ENCODE peak calls at places on chromosomes 3 and 15, in ten cellular contexts. Z is IMR-90; Q is right lobe of liver; E is mesendoderm; H is heart left ventricle; V is CD4-positive, alpha-beta memory T cell; R is tibial nerve; U is RWPE2; W is lower lobe of right lung; K is body of pancreas. X is an unnamed sample. For H3K4me1 and H3K36me3, the result is how much of the 10 kb centered on the place peaks cover.

GRCh38 chr15:92582206-92582605 is 73.4 kb downstream of the FAM174B start:
- DNase-seq in Z (no peak), Q (no peak), E (no peak), H (no peak), V (no peak), R (no peak), U (no peak), W (no peak), K (no peak), X (no peak)

GRCh38 chr3:54608041-54608440 is 319.8 kb downstream of the LRTM1 start:
- DNase-seq in Z (no peak), Q (no peak), E (no peak), H (no peak), V (no peak), R (no peak), U (no peak), W (no peak), K (no peak), X (no peak)

GRCh38 chr15:99983171-99983891 is 250.1 kb upstream of the LYSMD4 start:
- DNase-seq in Z (no peak), Q (no peak), E (peak), H (no peak), V (no peak), R (no peak), U (no peak), W (no peak), K (no peak), X (no peak)

GRCh38 chr3:194750409-194750808 is 64.7 kb downstream of the FAM43A start:
- DNase-seq in Z (no peak), Q (no peak), E (no peak), H (no peak), V (no peak), R (no peak), U (no peak), W (no peak), K (no peak), X (no peak)

GRCh38 chr15:61195116-61196002 is 33.7 kb downstream of the RORA start:
- DNase-seq in Z (peak), Q (no peak), E (peak), H (no peak), V (no peak), R (no peak), U (no peak), W (no peak), K (no peak), X (no peak)

GRCh38 chr3:185646382-185647133 is 60.5 kb downstream of the SENP2 start:
- DNase-seq in Z (no peak), Q (no peak), E (peak), H (no peak), V (no peak), R (no peak), U (peak), W (no peak), K (no peak), X (no peak)

GRCh38 chr15:25245801-25246622 is 192.8 kb downstream of the UBE3A start:
- DNase-seq in Z (no peak), Q (no peak), E (no peak), H (peak), V (no peak), R (no peak), U (no peak), W (peak), K (peak), X (no peak)

GRCh38 chr15:69311319-69311721 is 12.6 kb downstream of the PAQR5 start:
- DNase-seq in Z (peak), Q (no peak), E (no peak), H (no peak), V (no peak), R (no peak), U (peak), W (no peak), K (no peak), X (no peak)

GRCh38 chr15:89459271-89460038 is 36.9 kb downstream of the RHCG start:
- DNase-seq in Z (no peak), Q (peak), E (no peak), H (no peak), V (no peak), R (no peak), U (no peak), W (no peak), K (peak), X (no peak)

GRCh38 chr3:197552198-197552597 is 3.6 kb downstream of the BDH1 start:
- DNase-seq in Z (no peak), Q (no peak), E (no peak), H (no peak), V (no peak), R (no peak), U (no peak), W (no peak), K (no peak), X (no peak)

GRCh38 chr3:150227839-150228238 is 180.3 kb upstream of the TSC22D2 start:
- DNase-seq in Z (peak), Q (peak), E (peak), H (peak), V (no peak), R (no peak), U (no peak), W (no peak), K (peak), X (peak)

GRCh38 chr3:12988728-12989454 is 84.3 kb downstream of the IQSEC1 start:
- DNase-seq in Z (no peak), Q (no peak), E (no peak), H (no peak), V (no peak), R (no peak), U (no peak), W (no peak), K (no peak), X (no peak)

GRCh38 chr15:38563723-38564519 is 693 bp downstream of the RASGRP1 start:
- DNase-seq in Z (peak), Q (peak), E (peak), H (peak), V (peak), R (peak), U (no peak), W (peak), K (peak), X (peak)

GRCh38 chr3:39124876-39125836 is 17.7 kb downstream of the TTC21A start:
- DNase-seq in Z (peak), Q (no peak), E (peak), H (no peak), V (no peak), R (no peak), U (peak), W (peak), K (peak), X (no peak)

GRCh38 chr3:189512039-189512438 is 119.2 kb upstream of the TP63 start:
- DNase-seq in Z (no peak), Q (no peak), E (no peak), H (no peak), V (no peak), R (no peak), U (no peak), W (no peak), K (no peak), X (no peak)

GRCh38 chr3:172595648-172596393 is 72.6 kb upstream of the TNFSF10 start:
- DNase-seq in Z (peak), Q (no peak), E (peak), H (peak), V (peak), R (no peak), U (no peak), W (no peak), K (peak), X (peak)

GRCh38 chr3:143252931-143253330 is 133.4 kb downstream of the CHST2 start:
- DNase-seq in Z (no peak), Q (no peak), E (no peak), H (no peak), V (no peak), R (no peak), U (no peak), W (no peak), K (no peak), X (no peak)

GRCh38 chr3:188207941-188208750 is 54.2 kb downstream of the LPP start:
- DNase-seq in Z (no peak), Q (no peak), E (peak), H (no peak), V (no peak), R (no peak), U (no peak), W (no peak), K (no peak), X (no peak)
- H3K4me1 ChIP-seq in Z (under half), Q (under half), E (under half), H (under half), V (under half), R (under half), U (under half), W (under half), K (under half), X (under half)

DNA sequence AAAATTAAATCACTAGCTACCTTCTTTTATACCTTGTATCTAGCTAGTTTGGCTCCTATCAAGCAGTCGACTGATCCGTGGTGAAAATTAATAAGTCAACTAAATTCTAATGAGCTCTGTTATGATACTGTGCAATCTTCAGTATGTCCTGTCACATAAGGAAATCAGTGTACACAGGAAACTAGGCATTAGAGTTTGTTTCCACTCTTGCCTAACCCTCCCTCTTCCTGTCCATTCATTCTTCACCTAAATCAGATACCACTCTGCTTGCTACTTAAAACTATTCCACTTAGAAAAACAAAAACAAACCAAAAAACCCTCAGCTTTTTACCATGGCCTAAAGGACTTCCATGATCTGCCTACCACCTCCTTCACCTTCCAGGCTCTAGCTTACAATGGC is 8.0 kb downstream of the RFC4 start:
- DNase-seq in Z (no peak), Q (no peak), E (no peak), H (no peak), V (no peak), R (no peak), U (no peak), W (no peak), K (no peak), X (no peak)
- H3K36me3 ChIP-seq in Z (under half), Q (under half), E (under half), H (half or more), V (under half), R (under half), U (half or more), W (under half), K (under half), X (under half)

GRCh38 chr3:71546781-71547180 is 36.7 kb downstream of the FOXP1 start:
- DNase-seq in Z (no peak), Q (no peak), E (no peak), H (no peak), V (no peak), R (no peak), U (no peak), W (no peak), K (no peak), X (no peak)

GRCh38 chr3:71547254-71548198 is 36.0 kb downstream of the FOXP1 start:
- DNase-seq in Z (no peak), Q (no peak), E (no peak), H (no peak), V (no peak), R (no peak), U (no peak), W (no peak), K (no peak), X (no peak)

GRCh38 chr3:71542548-71543370 is 40.8 kb downstream of the FOXP1 start:
- DNase-seq in Z (peak), Q (peak), E (no peak), H (peak), V (no peak), R (peak), U (peak), W (peak), K (peak), X (no peak)

GRCh38 chr3:71543371-71544016 is 40.0 kb downstream of the FOXP1 start:
- DNase-seq in Z (no peak), Q (no peak), E (no peak), H (no peak), V (no peak), R (no peak), U (no peak), W (no peak), K (no peak), X (no peak)

GRCh38 chr3:71545330-71545729 is 38.2 kb downstream of the FOXP1 start:
- DNase-seq in Z (peak), Q (no peak), E (no peak), H (no peak), V (no peak), R (no peak), U (no peak), W (no peak), K (no peak), X (no peak)
- H3K4me3 ChIP-seq in Z (no peak), Q (no peak), E (no peak), H (no peak), V (no peak), R (no peak), U (no peak), W (no peak), K (no peak), X (no peak)

DNA sequence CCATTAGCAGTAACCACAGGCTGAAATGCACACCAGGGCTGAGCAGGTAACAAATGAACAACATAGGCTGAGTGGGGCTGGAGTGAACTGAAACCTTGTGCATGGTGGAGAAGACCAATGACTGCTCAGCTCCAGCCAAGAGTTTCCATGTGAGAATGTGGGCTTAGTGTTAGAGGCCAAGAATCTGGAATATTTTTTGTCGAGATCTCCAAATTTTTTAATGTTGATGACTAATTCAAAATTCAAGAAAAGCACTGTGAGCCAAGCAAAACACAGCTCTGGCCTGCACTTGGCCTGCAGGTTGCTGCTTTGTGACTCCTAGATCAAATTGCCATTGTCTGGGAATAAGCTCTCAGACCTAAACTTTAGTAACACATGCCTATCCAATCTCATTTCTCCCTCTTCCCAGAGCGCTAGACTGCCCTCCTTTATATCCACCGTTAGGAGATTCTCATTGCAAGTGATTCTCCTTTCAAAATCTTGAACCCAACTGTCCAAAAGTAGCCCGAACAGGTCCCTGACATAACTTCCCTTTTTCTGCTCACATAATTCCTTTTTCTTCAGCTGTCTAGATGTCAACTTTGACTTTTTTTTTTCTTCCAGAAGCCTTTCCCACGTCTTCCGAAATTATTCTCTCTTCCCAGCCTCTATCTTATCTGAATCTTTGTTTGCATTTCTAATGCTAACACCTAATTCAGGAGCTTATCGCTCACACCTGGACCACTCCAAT is 7.5 kb downstream of the SQOR start:
- DNase-seq in Z (peak), Q (no peak), E (peak), H (no peak), V (no peak), R (no peak), U (no peak), W (no peak), K (no peak), X (no peak)
- H3K4me1 ChIP-seq in Z (under half), Q (under half), E (under half), H (under half), V (half or more), R (half or more), U (half or more), W (half or more), K (half or more), X (under half)

GRCh38 chr15:64673866-64674265 is 101.5 kb downstream of the RBPMS2 start:
- DNase-seq in Z (no peak), Q (no peak), E (no peak), H (no peak), V (no peak), R (no peak), U (no peak), W (no peak), K (no peak), X (no peak)

GRCh38 chr15:64681424-64682024 is 93.9 kb downstream of the RBPMS2 start:
- DNase-seq in Z (peak), Q (no peak), E (peak), H (no peak), V (no peak), R (no peak), U (no peak), W (no peak), K (peak), X (no peak)

GRCh38 chr15:64683378-64683777 is 92.0 kb downstream of the RBPMS2 start:
- DNase-seq in Z (no peak), Q (no peak), E (no peak), H (no peak), V (no peak), R (no peak), U (no peak), W (no peak), K (no peak), X (no peak)

GRCh38 chr15:64682255-64682654 is 93.1 kb downstream of the RBPMS2 start:
- DNase-seq in Z (no peak), Q (no peak), E (no peak), H (no peak), V (no peak), R (no peak), U (no peak), W (no peak), K (no peak), X (no peak)

GRCh38 chr15:64678126-64678819 is 97.1 kb downstream of the RBPMS2 start:
- DNase-seq in Z (no peak), Q (no peak), E (no peak), H (no peak), V (no peak), R (no peak), U (no peak), W (no peak), K (no peak), X (no peak)
- H3K36me3 ChIP-seq in Z (half or more), Q (under half), E (under half), H (half or more), V (under half), R (under half), U (half or more), W (half or more), K (under half), X (half or more)

GRCh38 chr3:4228295-4228694 is 74.9 kb upstream of the SETMAR start:
- DNase-seq in Z (no peak), Q (no peak), E (no peak), H (no peak), V (no peak), R (no peak), U (no peak), W (no peak), K (no peak), X (no peak)

GRCh38 chr3:4223783-4224182 is 79.4 kb upstream of the SETMAR start:
- DNase-seq in Z (no peak), Q (no peak), E (no peak), H (no peak), V (no peak), R (no peak), U (no peak), W (no peak), K (no peak), X (no peak)

GRCh38 chr3:4224331-4224730 is 78.8 kb upstream of the SETMAR start:
- DNase-seq in Z (no peak), Q (no peak), E (no peak), H (no peak), V (no peak), R (no peak), U (no peak), W (no peak), K (no peak), X (no peak)

GRCh38 chr3:4222574-4222973 is 80.6 kb upstream of the SETMAR start:
- DNase-seq in Z (no peak), Q (no peak), E (no peak), H (no peak), V (no peak), R (no peak), U (no peak), W (no peak), K (no peak), X (no peak)

GRCh38 chr3:4225005-4225471 is 78.1 kb upstream of the SETMAR start:
- DNase-seq in Z (no peak), Q (no peak), E (no peak), H (no peak), V (no peak), R (no peak), U (no peak), W (no peak), K (no peak), X (no peak)
- H3K4me3 ChIP-seq in Z (no peak), Q (no peak), E (no peak), H (no peak), V (no peak), R (no peak), U (no peak), W (no peak), K (no peak), X (no peak)

GRCh38 chr3:152321806-152322377 is 53.2 kb downstream of the MBNL1 start:
- DNase-seq in Z (no peak), Q (no peak), E (no peak), H (no peak), V (no peak), R (no peak), U (no peak), W (no peak), K (no peak), X (no peak)

GRCh38 chr3:152321321-152321720 is 52.6 kb downstream of the MBNL1 start:
- DNase-seq in Z (no peak), Q (no peak), E (no peak), H (no peak), V (no peak), R (no peak), U (no peak), W (no peak), K (no peak), X (no peak)

GRCh38 chr3:152319256-152319655 is 50.5 kb downstream of the MBNL1 start:
- DNase-seq in Z (no peak), Q (no peak), E (no peak), H (no peak), V (no peak), R (no peak), U (no peak), W (no peak), K (no peak), X (no peak)

GRCh38 chr3:152318512-152318911 is 49.8 kb downstream of the MBNL1 start:
- DNase-seq in Z (no peak), Q (no peak), E (no peak), H (no peak), V (no peak), R (no peak), U (no peak), W (no peak), K (no peak), X (no peak)

DNA sequence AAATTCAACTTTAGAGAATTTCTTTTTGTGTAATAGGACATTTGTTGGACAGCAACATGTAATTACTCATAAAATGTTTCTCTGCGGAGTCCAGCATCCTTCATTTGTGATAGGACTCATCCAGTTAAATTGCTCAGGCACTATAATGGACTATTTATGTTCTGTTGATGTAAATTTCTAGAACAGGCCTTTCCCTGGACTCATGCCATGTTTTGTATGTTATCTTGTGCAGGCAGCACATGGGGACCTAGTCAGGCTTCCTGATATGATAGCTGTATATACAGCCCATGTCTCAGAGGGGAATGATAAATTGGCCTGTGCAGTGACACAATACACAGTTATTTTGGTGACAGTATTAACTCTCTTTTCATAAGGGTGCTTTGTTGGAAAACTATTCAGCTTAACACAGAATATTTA is 51.5 kb downstream of the MBNL1 start:
- DNase-seq in Z (peak), Q (no peak), E (no peak), H (no peak), V (no peak), R (no peak), U (no peak), W (no peak), K (no peak), X (no peak)
- H3K4me1 ChIP-seq in Z (under half), Q (under half), E (under half), H (half or more), V (half or more), R (half or more), U (under half), W (half or more), K (under half), X (half or more)

GRCh38 chr3:108054935-108055334 is 35.9 kb downstream of the CD47 start:
- DNase-seq in Z (no peak), Q (no peak), E (no peak), H (no peak), V (no peak), R (no peak), U (no peak), W (no peak), K (no peak), X (no peak)
- H3K36me3 ChIP-seq in Z (under half), Q (under half), E (under half), H (half or more), V (half or more), R (under half), U (under half), W (half or more), K (under half), X (half or more)

X was measured in CD4-positive, CD25-positive, alpha-beta regulatory T cell.